ENCODE peak calls at places on chromosomes 7 and 10, in five cellular contexts. One of them, this sample, is unnamed.
A peak's percentile ranks its signal among the peaks of the same experiment; 100 is the strongest.

GRCh38 chr10:80681142-80681541 is 143.4 kb downstream of the SH2D4B start:
- DNase-seq in tibial artery: no peak
- DNase-seq in A673: no peak
- DNase-seq in cardiac muscle cell: no peak
- DNase-seq in ovary: no peak
- DNase-seq in this sample: no peak

GRCh38 chr7:130995252-130996081 is 261.5 kb upstream of the KLF14 start:
- DNase-seq in tibial artery: no peak
- DNase-seq in ovary: no peak
- DNase-seq in A673: peak; percentile 22
- DNase-seq in cardiac muscle cell: no peak
- DNase-seq in this sample: no peak

GRCh38 chr10:45673074-45673628 is 579 bp upstream of the ZFAND4 start:
- DNase-seq in cardiac muscle cell: no peak
- DNase-seq in tibial artery: no peak
- DNase-seq in A673: peak; percentile 19
- DNase-seq in ovary: peak; percentile 45
- DNase-seq in this sample: no peak

GRCh38 chr10:132281915-132282666 is 25.7 kb downstream of the STK32C start:
- DNase-seq in tibial artery: no peak
- DNase-seq in ovary: peak; percentile 25
- DNase-seq in cardiac muscle cell: no peak
- DNase-seq in A673: no peak
- DNase-seq in this sample: no peak

GRCh38 chr10:70571636-70572439 is 30.7 kb downstream of the PRF1 start:
- DNase-seq in ovary: no peak
- DNase-seq in A673: no peak
- DNase-seq in cardiac muscle cell: no peak
- DNase-seq in tibial artery: no peak
- DNase-seq in this sample: no peak

GRCh38 chr7:74429153-74429747 is 24.5 kb upstream of the GTF2IRD1 start:
- DNase-seq in cardiac muscle cell: peak; percentile 83
- DNase-seq in A673: peak; percentile 84
- DNase-seq in tibial artery: no peak
- DNase-seq in ovary: no peak
- DNase-seq in this sample: no peak

GRCh38 chr7:90337106-90337505 is 9.4 kb upstream of the GTPBP10 start:
- DNase-seq in ovary: no peak
- DNase-seq in tibial artery: no peak
- DNase-seq in cardiac muscle cell: peak; percentile 33
- DNase-seq in A673: no peak
- DNase-seq in this sample: no peak

GRCh38 chr7:107659666-107660065 is 962 bp upstream of the SLC26A4 start:
- DNase-seq in cardiac muscle cell: peak; percentile 83
- DNase-seq in ovary: no peak
- DNase-seq in A673: no peak
- DNase-seq in tibial artery: no peak
- DNase-seq in this sample: peak; percentile 17

GRCh38 chr10:114726820-114727271 is 68.8 kb upstream of the ABLIM1 start:
- DNase-seq in A673: no peak
- DNase-seq in tibial artery: no peak
- DNase-seq in cardiac muscle cell: no peak
- DNase-seq in ovary: no peak
- DNase-seq in this sample: no peak

GRCh38 chr7:92246363-92247101 is 758 bp downstream of the ANKIB1 start:
- DNase-seq in ovary: peak; percentile 42
- DNase-seq in A673: peak; percentile 51
- DNase-seq in tibial artery: peak; percentile 24
- DNase-seq in cardiac muscle cell: peak; percentile 29
- DNase-seq in this sample: no peak

GRCh38 chr7:121504478-121504877 is 108.4 kb upstream of the FAM3C start:
- DNase-seq in cardiac muscle cell: peak; percentile 88
- DNase-seq in ovary: no peak
- DNase-seq in A673: peak; percentile 49
- DNase-seq in tibial artery: peak; percentile 28
- DNase-seq in this sample: peak; percentile 64

GRCh38 chr7:75920431-75921161 is 5.6 kb downstream of the POR start:
- DNase-seq in cardiac muscle cell: peak; percentile 83
- DNase-seq in tibial artery: no peak
- DNase-seq in A673: no peak
- DNase-seq in ovary: no peak
- DNase-seq in this sample: no peak

DNA sequence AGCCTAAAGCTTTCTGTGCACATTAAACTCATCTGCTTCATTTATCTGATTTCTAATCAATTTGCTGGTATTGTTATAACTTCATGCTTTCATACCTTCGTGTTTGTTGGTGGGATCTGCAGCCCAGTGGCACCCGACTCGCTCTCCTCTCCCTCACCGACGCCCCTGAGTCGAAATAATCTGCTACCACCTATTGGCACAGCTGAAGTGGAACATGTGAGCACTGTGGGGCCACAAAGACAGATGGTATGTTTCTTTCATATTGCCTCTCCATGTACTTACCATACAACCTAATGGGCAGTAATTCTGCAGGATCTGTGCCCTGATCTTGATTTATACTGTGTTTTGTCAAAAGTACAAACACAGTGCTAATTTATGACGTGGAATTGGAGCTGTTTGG is 12.4 kb downstream of the DNAJC9 start:
- DNase-seq in tibial artery: no peak
- DNase-seq in cardiac muscle cell: no peak
- DNase-seq in ovary: no peak
- DNase-seq in A673: no peak
- DNase-seq in this sample: no peak
- H3K36me3 ChIP-seq in tibial artery: peaks cover 5% of the 10 kb centered on the region
- H3K36me3 ChIP-seq in cardiac muscle cell: peaks cover 37% of the 10 kb centered on the region
- H3K36me3 ChIP-seq in ovary: no peaks in the 10 kb centered on the region
- H3K36me3 ChIP-seq in A673: peaks cover 57% of the 10 kb centered on the region
- H3K36me3 ChIP-seq in this sample: peaks cover 5% of the 10 kb centered on the region

GRCh38 chr7:93799750-93800357 is 90.7 kb downstream of the TFPI2 start:
- DNase-seq in ovary: no peak
- DNase-seq in tibial artery: no peak
- DNase-seq in cardiac muscle cell: peak; percentile 55
- DNase-seq in A673: peak; percentile 28
- DNase-seq in this sample: no peak
- TF ChIP-seq CTCF in ovary: peak; percentile 24
- TF ChIP-seq CTCF in tibial artery: peak; percentile 31
- TF ChIP-seq CTCF in cardiac muscle cell: peak; percentile 63
- TF ChIP-seq CTCF in A673: peak; percentile 67
- TF ChIP-seq CTCF in this sample: peak; percentile 54

GRCh38 chr10:90064295-90064694 is 362.9 kb downstream of the KIF20B start:
- DNase-seq in cardiac muscle cell: no peak
- DNase-seq in tibial artery: no peak
- DNase-seq in ovary: no peak
- DNase-seq in A673: no peak
- DNase-seq in this sample: no peak
- H3K4me3 ChIP-seq in cardiac muscle cell: no peak overlapping the region
- H3K4me3 ChIP-seq in tibial artery: no peak overlapping the region
- H3K4me3 ChIP-seq in ovary: no peak overlapping the region
- H3K4me3 ChIP-seq in A673: no peak overlapping the region
- H3K4me3 ChIP-seq in this sample: no peak overlapping the region

GRCh38 chr10:13657184-13657680 is 70.5 kb downstream of the PRPF18 start:
- DNase-seq in tibial artery: no peak
- DNase-seq in cardiac muscle cell: no peak
- DNase-seq in A673: no peak
- DNase-seq in ovary: no peak
- DNase-seq in this sample: no peak
- H3K36me3 ChIP-seq in tibial artery: peaks cover 35% of the 10 kb centered on the region
- H3K36me3 ChIP-seq in cardiac muscle cell: peaks cover 5% of the 10 kb centered on the region
- H3K36me3 ChIP-seq in A673: peaks cover 8% of the 10 kb centered on the region
- H3K36me3 ChIP-seq in ovary: no peaks in the 10 kb centered on the region
- H3K36me3 ChIP-seq in this sample: peaks cover 26% of the 10 kb centered on the region

DNA sequence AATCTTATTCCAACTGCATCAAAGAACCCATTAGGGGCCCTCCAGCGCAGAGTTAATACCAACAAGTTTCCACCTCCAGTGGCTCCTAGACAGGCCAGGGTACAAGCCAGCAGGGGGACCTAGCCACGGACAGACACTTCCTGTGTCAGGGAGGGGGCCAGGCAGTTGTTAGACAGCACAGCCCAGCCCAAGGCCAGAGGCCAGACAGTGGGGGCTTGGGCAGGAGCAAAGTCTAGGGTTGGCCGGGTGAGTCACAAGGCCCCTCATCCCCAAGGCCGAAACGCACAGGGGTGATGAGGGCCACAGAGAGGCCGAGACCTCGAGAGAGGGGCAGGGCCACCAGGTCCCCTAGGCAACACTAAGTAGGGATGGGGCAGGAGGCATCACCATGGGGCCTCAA is 19.3 kb upstream of the OPTN start:
- DNase-seq in ovary: no peak
- DNase-seq in cardiac muscle cell: no peak
- DNase-seq in A673: no peak
- DNase-seq in tibial artery: no peak
- DNase-seq in this sample: no peak
- TF ChIP-seq CTCF in ovary: no peak
- TF ChIP-seq CTCF in cardiac muscle cell: no peak
- TF ChIP-seq CTCF in A673: no peak
- TF ChIP-seq CTCF in tibial artery: no peak
- TF ChIP-seq CTCF in this sample: no peak

GRCh38 chr10:43202224-43202656 is 64.0 kb downstream of the CSGALNACT2 start:
- DNase-seq in tibial artery: peak; percentile 21
- DNase-seq in cardiac muscle cell: peak; percentile 33
- DNase-seq in ovary: peak; percentile 38
- DNase-seq in A673: peak; percentile 52
- DNase-seq in this sample: no peak
- H3K4me3 ChIP-seq in tibial artery: peak overlapping the region; percentile 44
- H3K4me3 ChIP-seq in cardiac muscle cell: peak overlapping the region; percentile 23
- H3K4me3 ChIP-seq in ovary: peak overlapping the region; percentile 21
- H3K4me3 ChIP-seq in A673: peak overlapping the region; percentile 34
- H3K4me3 ChIP-seq in this sample: peak overlapping the region; percentile 50

DNA sequence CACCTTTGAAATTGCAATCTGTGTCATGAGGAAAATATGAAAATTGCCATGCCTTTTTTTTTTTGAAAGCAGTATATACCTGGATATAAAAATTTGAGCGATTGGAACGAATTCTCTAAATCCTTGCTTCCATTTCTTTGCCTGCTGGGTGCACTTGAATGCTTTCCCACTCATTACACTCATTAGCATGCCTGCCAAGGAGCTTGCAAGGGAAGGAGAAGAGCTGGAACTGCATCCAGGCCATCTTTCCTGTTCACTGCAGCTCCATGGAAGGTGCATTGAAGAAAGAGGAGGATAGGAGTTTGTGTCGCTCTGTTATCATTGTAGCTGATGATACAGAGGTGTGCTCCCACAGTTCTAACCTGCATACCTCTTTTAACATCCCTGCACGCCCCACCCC is 102.4 kb upstream of the GJD4 start:
- DNase-seq in tibial artery: no peak
- DNase-seq in ovary: no peak
- DNase-seq in A673: no peak
- DNase-seq in cardiac muscle cell: no peak
- DNase-seq in this sample: no peak
- H3K36me3 ChIP-seq in tibial artery: no peaks in the 10 kb centered on the region
- H3K36me3 ChIP-seq in ovary: no peaks in the 10 kb centered on the region
- H3K36me3 ChIP-seq in A673: no peaks in the 10 kb centered on the region
- H3K36me3 ChIP-seq in cardiac muscle cell: no peaks in the 10 kb centered on the region
- H3K36me3 ChIP-seq in this sample: peaks cover 1% of the 10 kb centered on the region

GRCh38 chr7:132456418-132456817 is 119.9 kb downstream of the PLXNA4 start:
- DNase-seq in cardiac muscle cell: no peak
- DNase-seq in A673: no peak
- DNase-seq in tibial artery: no peak
- DNase-seq in ovary: no peak
- DNase-seq in this sample: no peak

GRCh38 chr7:132458685-132459084 is 117.6 kb downstream of the PLXNA4 start:
- DNase-seq in tibial artery: no peak
- DNase-seq in A673: no peak
- DNase-seq in cardiac muscle cell: no peak
- DNase-seq in ovary: no peak
- DNase-seq in this sample: no peak

GRCh38 chr7:132461043-132461592 is 115.2 kb downstream of the PLXNA4 start:
- DNase-seq in tibial artery: no peak
- DNase-seq in A673: no peak
- DNase-seq in cardiac muscle cell: no peak
- DNase-seq in ovary: no peak
- DNase-seq in this sample: no peak

GRCh38 chr7:132455306-132455705 is 121.0 kb downstream of the PLXNA4 start:
- DNase-seq in A673: no peak
- DNase-seq in ovary: no peak
- DNase-seq in cardiac muscle cell: no peak
- DNase-seq in tibial artery: no peak
- DNase-seq in this sample: no peak

DNA sequence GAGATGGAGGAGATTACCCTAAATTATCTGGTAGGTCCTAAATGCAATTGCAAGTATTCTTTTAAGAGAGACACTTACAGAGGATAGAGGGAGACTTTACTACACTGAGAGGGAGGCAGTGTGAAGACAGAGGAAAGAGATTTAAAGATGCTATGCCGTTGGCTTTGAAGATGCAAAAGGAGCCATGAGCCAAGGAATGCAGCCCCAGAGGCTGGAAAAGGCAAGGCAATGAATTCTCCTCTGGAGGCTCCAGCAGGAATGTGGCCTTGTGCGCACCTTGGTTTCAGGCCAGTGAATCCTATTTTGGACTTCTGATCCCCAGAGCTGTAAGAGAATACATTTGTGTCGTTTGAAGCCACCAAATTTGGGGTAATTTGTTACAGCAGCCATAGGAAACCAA is 118.6 kb downstream of the PLXNA4 start:
- DNase-seq in A673: no peak
- DNase-seq in ovary: no peak
- DNase-seq in cardiac muscle cell: no peak
- DNase-seq in tibial artery: no peak
- DNase-seq in this sample: no peak
- TF ChIP-seq CTCF in A673: no peak
- TF ChIP-seq CTCF in ovary: no peak
- TF ChIP-seq CTCF in cardiac muscle cell: no peak
- TF ChIP-seq CTCF in tibial artery: no peak
- TF ChIP-seq CTCF in this sample: no peak

This sample was measured in BJ.